ENCODE peak calls at places on chromosome 12, in six cellular contexts. S is uterus, D is A673, Q is Peyer's patch, Y is stomach, P is NB4. U is an unnamed sample.
A peak's percentile ranks its signal among the peaks of the same experiment; 100 is the strongest.

GRCh38 chr12:5997260-5997659 is 52.2 kb upstream of the ANO2 start:
- DNase-seq in S (no peak), D (no peak), Q (no peak), Y (no peak), P (no peak), U (no peak)

GRCh38 chr12:91224411-91224810 is 41.8 kb upstream of the DCN start:
- DNase-seq in S (no peak), D (no peak), Q (no peak), Y (no peak), P (no peak), U (no peak)

GRCh38 chr12:40646456-40646855 is 45.8 kb upstream of the CNTN1 start:
- DNase-seq in S (no peak), D (no peak), Q (no peak), Y (no peak), P (no peak), U (no peak)

GRCh38 chr12:45231515-45232145 is 15.7 kb downstream of the ANO6 start:
- DNase-seq in S (no peak), D (peak; percentile 60), Q (no peak), Y (no peak), P (no peak), U (no peak)

GRCh38 chr12:50985322-50985721 is 33.0 kb downstream of the HIGD1C start:
- DNase-seq in S (no peak), D (no peak), Q (no peak), Y (no peak), P (no peak), U (no peak)

GRCh38 chr12:101670007-101670671 is 27.3 kb upstream of the CHPT1 start:
- DNase-seq in S (no peak), D (peak; percentile 72), Q (no peak), Y (no peak), P (peak; percentile 85), U (peak; percentile 28)

GRCh38 chr12:65597527-65597926 is 226.8 kb upstream of the HMGA2 start:
- DNase-seq in S (no peak), D (no peak), Q (no peak), Y (no peak), P (peak; percentile 8), U (no peak)

GRCh38 chr12:15732341-15733061 is 56.7 kb downstream of the EPS8 start:
- DNase-seq in S (no peak), D (no peak), Q (no peak), Y (no peak), P (no peak), U (no peak)

GRCh38 chr12:45613306-45613705 is 116.2 kb upstream of the ARID2 start:
- DNase-seq in S (no peak), D (no peak), Q (no peak), Y (no peak), P (peak; percentile 14), U (no peak)

GRCh38 chr12:8032242-8033152 is at the start of gene FOXJ2:
- DNase-seq in S (peak; percentile 86), D (peak; percentile 80), Q (peak; percentile 92), Y (peak; percentile 86), P (peak; percentile 77), U (peak; percentile 87)

GRCh38 chr12:124640096-124640495 is 72.7 kb upstream of the NCOR2 start:
- DNase-seq in S (no peak), D (no peak), Q (no peak), Y (no peak), P (peak; percentile 64), U (no peak)

GRCh38 chr12:53190108-53190729 is 9.5 kb upstream of the CSAD start:
- DNase-seq in S (peak; percentile 69), D (peak; percentile 74), Q (peak; percentile 68), Y (peak; percentile 61), P (peak; percentile 65), U (peak; percentile 68)

GRCh38 chr12:6817056-6817455 is 4.6 kb upstream of the GPR162 start:
- DNase-seq in S (no peak), D (no peak), Q (no peak), Y (no peak), P (no peak), U (no peak)

GRCh38 chr12:18430425-18431048 is 169.2 kb downstream of the PIK3C2G start:
- DNase-seq in S (no peak), D (peak; percentile 27), Q (no peak), Y (peak; percentile 40), P (peak; percentile 68), U (peak; percentile 20)

GRCh38 chr12:108511633-108512540 is 3.2 kb upstream of the FICD start:
- DNase-seq in S (peak; percentile 72), D (peak; percentile 83), Q (peak; percentile 58), Y (peak; percentile 76), P (peak; percentile 88), U (peak; percentile 73)

GRCh38 chr12:109147954-109148353 is 31.6 kb downstream of the ACACB start:
- DNase-seq in S (peak; percentile 71), D (no peak), Q (no peak), Y (no peak), P (no peak), U (no peak)

GRCh38 chr12:3930216-3930615 is 57.0 kb upstream of the PARP11 start:
- DNase-seq in S (no peak), D (no peak), Q (no peak), Y (no peak), P (no peak), U (no peak)

GRCh38 chr12:65306603-65307501 is 28.4 kb downstream of the MSRB3 start:
- DNase-seq in S (peak; percentile 49), D (peak; percentile 88), Q (no peak), Y (no peak), P (peak; percentile 69), U (no peak)

GRCh38 chr12:127107744-127108143 is 1159.2 kb upstream of the TMEM132C start:
- DNase-seq in S (no peak), D (no peak), Q (no peak), Y (no peak), P (no peak), U (no peak)

GRCh38 chr12:88578274-88578673 is 2.0 kb downstream of the KITLG start:
- DNase-seq in S (no peak), D (no peak), Q (no peak), Y (no peak), P (no peak), U (no peak)

GRCh38 chr12:49198431-49199155 is 9.7 kb upstream of the TUBA1A start:
- DNase-seq in S (peak; percentile 5), D (peak; percentile 34), Q (no peak), Y (no peak), P (no peak), U (no peak)

GRCh38 chr12:54232790-54233189 is 44.0 kb upstream of the SMUG1 start:
- DNase-seq in S (no peak), D (peak; percentile 44), Q (no peak), Y (no peak), P (no peak), U (no peak)

GRCh38 chr12:44459569-44459968 is 416.5 kb downstream of the NELL2 start:
- DNase-seq in S (no peak), D (no peak), Q (no peak), Y (no peak), P (no peak), U (no peak)

GRCh38 chr12:53241623-53242412 is 9.8 kb upstream of the RARG start:
- DNase-seq in S (no peak), D (no peak), Q (no peak), Y (no peak), P (no peak), U (no peak)

GRCh38 chr12:116687888-116688287 is 50.0 kb downstream of the SPRING1 start:
- DNase-seq in S (no peak), D (peak; percentile 75), Q (no peak), Y (no peak), P (peak; percentile 93), U (peak; percentile 50)

GRCh38 chr12:66964629-66965028 is 285.8 kb upstream of the GRIP1 start:
- DNase-seq in S (no peak), D (no peak), Q (no peak), Y (no peak), P (no peak), U (no peak)

GRCh38 chr12:25377475-25378179 is 126.9 kb upstream of the KRAS start:
- DNase-seq in S (no peak), D (no peak), Q (no peak), Y (no peak), P (peak; percentile 92), U (no peak)

GRCh38 chr12:113860059-113860820 is 105.9 kb downstream of the RBM19 start:
- DNase-seq in S (no peak), D (no peak), Q (no peak), Y (no peak), P (peak; percentile 72), U (no peak)
- TF ChIP-seq CTCF in S (no peak), D (no peak), Q (no peak), Y (no peak), P (peak; percentile 25), U (no peak)

DNA sequence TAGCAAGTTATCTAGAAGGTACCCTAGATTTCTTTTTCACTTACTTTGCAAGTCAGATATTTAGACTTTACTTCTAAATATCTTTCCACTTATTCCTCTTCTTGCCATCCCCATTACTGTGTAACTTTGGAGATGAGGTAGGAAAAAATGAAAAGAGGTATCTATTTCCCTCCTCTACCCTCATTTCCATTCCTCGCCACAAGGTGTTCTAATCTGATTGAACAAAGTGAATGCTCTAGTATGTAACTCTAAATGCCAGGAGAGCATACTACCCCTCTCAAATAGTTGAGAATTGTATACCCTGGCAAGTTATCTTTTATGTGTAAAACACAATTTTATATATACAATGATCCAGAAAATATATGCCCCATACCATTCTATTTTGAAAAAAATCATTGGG is 1.7 kb upstream of the LDHB start:
- DNase-seq in S (no peak), D (no peak), Q (no peak), Y (no peak), P (no peak), U (no peak)
- TF ChIP-seq CTCF in S (no peak), D (no peak), Q (no peak), Y (no peak), P (no peak), U (no peak)

GRCh38 chr12:20525064-20525610 is 156.8 kb downstream of the PDE3A start:
- DNase-seq in S (no peak), D (no peak), Q (no peak), Y (no peak), P (no peak), U (no peak)

GRCh38 chr12:20524113-20524512 is 155.8 kb downstream of the PDE3A start:
- DNase-seq in S (no peak), D (no peak), Q (no peak), Y (no peak), P (no peak), U (no peak)

GRCh38 chr12:20523658-20524057 is 155.3 kb downstream of the PDE3A start:
- DNase-seq in S (no peak), D (no peak), Q (no peak), Y (no peak), P (no peak), U (no peak)

GRCh38 chr12:20527396-20528154 is 159.2 kb downstream of the PDE3A start:
- DNase-seq in S (no peak), D (no peak), Q (no peak), Y (no peak), P (no peak), U (no peak)

DNA sequence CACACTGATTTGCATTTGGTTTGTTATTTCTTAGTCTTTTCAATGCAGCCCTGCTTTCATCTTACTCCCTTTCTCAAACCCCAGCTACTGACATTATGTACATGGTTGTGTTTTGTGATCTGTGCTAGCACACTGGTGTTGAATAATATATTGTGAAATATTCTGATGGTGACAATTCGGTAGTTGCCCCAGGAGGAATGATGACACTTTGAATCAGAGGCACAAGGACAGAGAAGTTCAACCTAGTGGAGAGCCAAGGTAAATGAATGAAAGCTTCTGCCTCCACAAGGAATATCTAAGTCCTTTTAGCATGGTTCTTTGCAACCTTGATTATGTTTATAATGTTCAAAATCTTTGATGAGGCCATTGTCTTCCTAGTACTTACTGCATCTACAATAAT is 159.9 kb downstream of the PDE3A start:
- DNase-seq in S (no peak), D (no peak), Q (no peak), Y (no peak), P (peak; percentile 30), U (no peak)
- TF ChIP-seq CTCF in S (no peak), D (no peak), Q (no peak), Y (no peak), P (no peak), U (no peak)

GRCh38 chr12:95343461-95344230 is 126.0 kb downstream of the VEZT start:
- DNase-seq in S (no peak), D (no peak), Q (no peak), Y (no peak), P (no peak), U (no peak)
- TF ChIP-seq CTCF in S (no peak), D (no peak), Q (no peak), Y (no peak), P (no peak), U (no peak)